ENCODE peak calls at places on chromosome 22, in ten cellular contexts. D is neuronal stem cell; L is nephron progenitor cell; N is NCI-H1105; C is activated CD8-positive, alpha-beta memory T cell treated with anti-CD3 and anti-CD28 coated beads, Interleukin-2, amount 10 ng/mL, durations not matched to agents 7 days and 5 days; P is hypothalamus; J is T follicular helper cell; B is NCI-H2081; Q is T-helper 2 cell; M is activated CD4-positive, alpha-beta T cell treated with anti-CD3 and anti-CD28 coated beads for 48 hours. I is an unnamed sample.

GRCh38 chr22:37681556-37682049 is 4.5 kb upstream of the NOL12 start:
- DNase-seq in J (peak; percentile 59), P (peak; percentile 12), N (peak; percentile 27), D (peak; percentile 63), C (peak; percentile 85), Q (peak; percentile 76), B (peak; percentile 50), M (peak; percentile 84), L (peak; percentile 68), I (peak; percentile 64)

GRCh38 chr22:49576241-49577141 is 251.2 kb downstream of the BRD1 start:
- DNase-seq in L (no peak), P (no peak), Q (no peak), C (no peak), M (no peak), N (no peak), J (no peak), B (no peak), D (no peak), I (no peak)

GRCh38 chr22:49417833-49418232 is 409.8 kb downstream of the BRD1 start:
- DNase-seq in M (no peak), C (no peak), D (no peak), P (no peak), B (no peak), Q (no peak), N (no peak), J (no peak), L (no peak), I (no peak)

GRCh38 chr22:24233816-24234215 is 11.1 kb downstream of the GGT5 start:
- DNase-seq in P (no peak), J (no peak), Q (no peak), N (no peak), C (no peak), M (no peak), B (no peak), L (no peak), D (no peak), I (no peak)

GRCh38 chr22:46929689-46930225 is 167.3 kb downstream of the TBC1D22A start:
- DNase-seq in Q (no peak), M (no peak), N (no peak), P (no peak), J (no peak), C (peak; percentile 31), D (no peak), B (no peak), L (no peak), I (no peak)

GRCh38 chr22:45945621-45946020 is 31.3 kb downstream of the WNT7B start:
- DNase-seq in D (no peak), J (no peak), M (no peak), L (no peak), Q (no peak), P (no peak), C (no peak), B (no peak), N (no peak), I (no peak)

GRCh38 chr22:19494001-19494560 is 14.4 kb downstream of the CDC45 start:
- DNase-seq in Q (no peak), J (no peak), M (no peak), P (no peak), D (no peak), B (no peak), C (no peak), L (no peak), N (no peak), I (no peak)

GRCh38 chr22:35903571-35904331 is 124.9 kb downstream of the RBFOX2 start:
- DNase-seq in B (no peak), C (no peak), L (no peak), P (no peak), D (no peak), M (no peak), N (no peak), J (no peak), Q (no peak), I (no peak)

GRCh38 chr22:20019661-20020532 is 1.0 kb upstream of the TANGO2 start:
- DNase-seq in C (no peak), Q (no peak), J (no peak), L (no peak), B (no peak), D (no peak), P (no peak), N (no peak), M (no peak), I (no peak)

GRCh38 chr22:37534445-37534844 is 15.2 kb upstream of the CARD10 start:
- DNase-seq in J (no peak), M (no peak), C (no peak), L (no peak), P (no peak), B (no peak), D (no peak), Q (no peak), N (no peak), I (no peak)

GRCh38 chr22:50303848-50304527 is 3.5 kb downstream of the PLXNB2 start:
- DNase-seq in N (no peak), C (no peak), B (no peak), Q (no peak), D (no peak), L (peak; percentile 43), M (peak; percentile 24), P (no peak), J (no peak), I (peak; percentile 24)

GRCh38 chr22:47393191-47393590 is 630.7 kb downstream of the TBC1D22A start:
- DNase-seq in Q (no peak), P (no peak), M (no peak), D (no peak), J (no peak), B (no peak), L (no peak), C (no peak), N (no peak), I (no peak)

GRCh38 chr22:29039148-29039547 is 22.5 kb downstream of the C22orf31 start:
- DNase-seq in J (no peak), Q (no peak), C (no peak), L (no peak), P (no peak), B (no peak), M (no peak), D (no peak), N (no peak), I (no peak)

GRCh38 chr22:49966041-49966715 is 5.6 kb downstream of the PIM3 start:
- DNase-seq in C (peak; percentile 40), L (no peak), N (no peak), D (no peak), J (no peak), P (no peak), Q (no peak), M (peak; percentile 27), B (no peak), I (no peak)

I was measured in COR-L47.